ENCODE peak calls at places on chromosome 2, in six cellular contexts. One of them, this sample, is unnamed.

GRCh38 chr2:220076734-220077133 is 449.3 kb downstream of the SLC4A3 start:
- DNase-seq in activated CD4-positive, alpha-beta T cell treated with anti-CD3 and anti-CD28 coated beads, Interleukin-2, amount 50 U/mL, for 48 hours: no peak
- DNase-seq in stimulated activated naive CD4-positive, alpha-beta T cell: no peak
- DNase-seq in kidney: no peak
- DNase-seq in H9: no peak
- DNase-seq in NCI-H1417: peak
- DNase-seq in this sample: no peak

GRCh38 chr2:16525265-16525887 is 140.3 kb downstream of the CYRIA start:
- DNase-seq in activated CD4-positive, alpha-beta T cell treated with anti-CD3 and anti-CD28 coated beads, Interleukin-2, amount 50 U/mL, for 48 hours: peak
- DNase-seq in stimulated activated naive CD4-positive, alpha-beta T cell: no peak
- DNase-seq in kidney: no peak
- DNase-seq in H9: peak
- DNase-seq in NCI-H1417: no peak
- DNase-seq in this sample: no peak

GRCh38 chr2:71712179-71712818 is 258.9 kb downstream of the DYSF start:
- DNase-seq in activated CD4-positive, alpha-beta T cell treated with anti-CD3 and anti-CD28 coated beads, Interleukin-2, amount 50 U/mL, for 48 hours: no peak
- DNase-seq in stimulated activated naive CD4-positive, alpha-beta T cell: no peak
- DNase-seq in kidney: peak
- DNase-seq in H9: no peak
- DNase-seq in NCI-H1417: no peak
- DNase-seq in this sample: no peak

GRCh38 chr2:208373460-208374089 is 33.0 kb upstream of the PTH2R start:
- DNase-seq in activated CD4-positive, alpha-beta T cell treated with anti-CD3 and anti-CD28 coated beads, Interleukin-2, amount 50 U/mL, for 48 hours: peak
- DNase-seq in stimulated activated naive CD4-positive, alpha-beta T cell: no peak
- DNase-seq in kidney: no peak
- DNase-seq in H9: peak
- DNase-seq in NCI-H1417: peak
- DNase-seq in this sample: no peak

GRCh38 chr2:240831594-240832204 is 11.7 kb upstream of the KIF1A start:
- DNase-seq in activated CD4-positive, alpha-beta T cell treated with anti-CD3 and anti-CD28 coated beads, Interleukin-2, amount 50 U/mL, for 48 hours: no peak
- DNase-seq in stimulated activated naive CD4-positive, alpha-beta T cell: no peak
- DNase-seq in kidney: no peak
- DNase-seq in H9: peak
- DNase-seq in NCI-H1417: peak
- DNase-seq in this sample: no peak

GRCh38 chr2:204108301-204108700 is 171.7 kb downstream of the ICOS start:
- DNase-seq in activated CD4-positive, alpha-beta T cell treated with anti-CD3 and anti-CD28 coated beads, Interleukin-2, amount 50 U/mL, for 48 hours: peak
- DNase-seq in stimulated activated naive CD4-positive, alpha-beta T cell: peak
- DNase-seq in kidney: no peak
- DNase-seq in H9: peak
- DNase-seq in NCI-H1417: peak
- DNase-seq in this sample: peak

GRCh38 chr2:71783815-71784214 is 330.5 kb downstream of the DYSF start:
- DNase-seq in activated CD4-positive, alpha-beta T cell treated with anti-CD3 and anti-CD28 coated beads, Interleukin-2, amount 50 U/mL, for 48 hours: no peak
- DNase-seq in stimulated activated naive CD4-positive, alpha-beta T cell: no peak
- DNase-seq in kidney: no peak
- DNase-seq in H9: peak
- DNase-seq in NCI-H1417: no peak
- DNase-seq in this sample: no peak

GRCh38 chr2:207446653-207447052 is 83.1 kb upstream of the CREB1 start:
- DNase-seq in activated CD4-positive, alpha-beta T cell treated with anti-CD3 and anti-CD28 coated beads, Interleukin-2, amount 50 U/mL, for 48 hours: no peak
- DNase-seq in stimulated activated naive CD4-positive, alpha-beta T cell: no peak
- DNase-seq in kidney: no peak
- DNase-seq in H9: no peak
- DNase-seq in NCI-H1417: no peak
- DNase-seq in this sample: no peak

GRCh38 chr2:138500592-138501426 is 761 bp upstream of the SPOPL start:
- DNase-seq in activated CD4-positive, alpha-beta T cell treated with anti-CD3 and anti-CD28 coated beads, Interleukin-2, amount 50 U/mL, for 48 hours: no peak
- DNase-seq in stimulated activated naive CD4-positive, alpha-beta T cell: no peak
- DNase-seq in kidney: peak
- DNase-seq in H9: no peak
- DNase-seq in NCI-H1417: no peak
- DNase-seq in this sample: no peak

GRCh38 chr2:26683583-26683982 is 8.9 kb upstream of the KCNK3 start:
- DNase-seq in activated CD4-positive, alpha-beta T cell treated with anti-CD3 and anti-CD28 coated beads, Interleukin-2, amount 50 U/mL, for 48 hours: no peak
- DNase-seq in stimulated activated naive CD4-positive, alpha-beta T cell: no peak
- DNase-seq in kidney: no peak
- DNase-seq in H9: no peak
- DNase-seq in NCI-H1417: no peak
- DNase-seq in this sample: no peak

GRCh38 chr2:173401716-173402326 is 47.1 kb downstream of the CDCA7 start:
- DNase-seq in activated CD4-positive, alpha-beta T cell treated with anti-CD3 and anti-CD28 coated beads, Interleukin-2, amount 50 U/mL, for 48 hours: no peak
- DNase-seq in stimulated activated naive CD4-positive, alpha-beta T cell: no peak
- DNase-seq in kidney: no peak
- DNase-seq in H9: no peak
- DNase-seq in NCI-H1417: no peak
- DNase-seq in this sample: no peak

GRCh38 chr2:217650229-217650628 is 352.6 kb downstream of the TNS1 start:
- DNase-seq in activated CD4-positive, alpha-beta T cell treated with anti-CD3 and anti-CD28 coated beads, Interleukin-2, amount 50 U/mL, for 48 hours: no peak
- DNase-seq in stimulated activated naive CD4-positive, alpha-beta T cell: no peak
- DNase-seq in kidney: no peak
- DNase-seq in H9: peak
- DNase-seq in NCI-H1417: no peak
- DNase-seq in this sample: no peak

GRCh38 chr2:192145496-192145895 is 49.2 kb downstream of the TMEFF2 start:
- DNase-seq in activated CD4-positive, alpha-beta T cell treated with anti-CD3 and anti-CD28 coated beads, Interleukin-2, amount 50 U/mL, for 48 hours: no peak
- DNase-seq in stimulated activated naive CD4-positive, alpha-beta T cell: no peak
- DNase-seq in kidney: no peak
- DNase-seq in H9: no peak
- DNase-seq in NCI-H1417: no peak
- DNase-seq in this sample: no peak

GRCh38 chr2:221501210-221501882 is 70.8 kb downstream of the EPHA4 start:
- DNase-seq in activated CD4-positive, alpha-beta T cell treated with anti-CD3 and anti-CD28 coated beads, Interleukin-2, amount 50 U/mL, for 48 hours: no peak
- DNase-seq in stimulated activated naive CD4-positive, alpha-beta T cell: no peak
- DNase-seq in kidney: no peak
- DNase-seq in H9: no peak
- DNase-seq in NCI-H1417: no peak
- DNase-seq in this sample: no peak

GRCh38 chr2:200477667-200478121 is 32.2 kb downstream of the KCTD18 start:
- DNase-seq in activated CD4-positive, alpha-beta T cell treated with anti-CD3 and anti-CD28 coated beads, Interleukin-2, amount 50 U/mL, for 48 hours: no peak
- DNase-seq in stimulated activated naive CD4-positive, alpha-beta T cell: no peak
- DNase-seq in kidney: no peak
- DNase-seq in H9: no peak
- DNase-seq in NCI-H1417: no peak
- DNase-seq in this sample: no peak

GRCh38 chr2:45248214-45248613 is 239.0 kb upstream of the SIX2 start:
- DNase-seq in activated CD4-positive, alpha-beta T cell treated with anti-CD3 and anti-CD28 coated beads, Interleukin-2, amount 50 U/mL, for 48 hours: no peak
- DNase-seq in stimulated activated naive CD4-positive, alpha-beta T cell: no peak
- DNase-seq in kidney: no peak
- DNase-seq in H9: no peak
- DNase-seq in NCI-H1417: no peak
- DNase-seq in this sample: no peak

GRCh38 chr2:24919977-24920812 is at the start of gene ADCY3:
- DNase-seq in activated CD4-positive, alpha-beta T cell treated with anti-CD3 and anti-CD28 coated beads, Interleukin-2, amount 50 U/mL, for 48 hours: peak
- DNase-seq in stimulated activated naive CD4-positive, alpha-beta T cell: peak
- DNase-seq in kidney: peak
- DNase-seq in H9: peak
- DNase-seq in NCI-H1417: peak
- DNase-seq in this sample: peak

GRCh38 chr2:151630372-151630771 is 103.9 kb downstream of the NEB start:
- DNase-seq in activated CD4-positive, alpha-beta T cell treated with anti-CD3 and anti-CD28 coated beads, Interleukin-2, amount 50 U/mL, for 48 hours: no peak
- DNase-seq in stimulated activated naive CD4-positive, alpha-beta T cell: no peak
- DNase-seq in kidney: no peak
- DNase-seq in H9: no peak
- DNase-seq in NCI-H1417: no peak
- DNase-seq in this sample: no peak

GRCh38 chr2:133790706-133791105 is 222.4 kb upstream of the NCKAP5 start:
- DNase-seq in activated CD4-positive, alpha-beta T cell treated with anti-CD3 and anti-CD28 coated beads, Interleukin-2, amount 50 U/mL, for 48 hours: no peak
- DNase-seq in stimulated activated naive CD4-positive, alpha-beta T cell: no peak
- DNase-seq in kidney: no peak
- DNase-seq in H9: no peak
- DNase-seq in NCI-H1417: no peak
- DNase-seq in this sample: no peak

GRCh38 chr2:112480540-112481049 is 1.4 kb upstream of the TTL start:
- DNase-seq in activated CD4-positive, alpha-beta T cell treated with anti-CD3 and anti-CD28 coated beads, Interleukin-2, amount 50 U/mL, for 48 hours: peak
- DNase-seq in stimulated activated naive CD4-positive, alpha-beta T cell: no peak
- DNase-seq in kidney: no peak
- DNase-seq in H9: no peak
- DNase-seq in NCI-H1417: peak
- DNase-seq in this sample: peak

GRCh38 chr2:32559136-32559535 is 68.7 kb upstream of the TTC27 start:
- DNase-seq in activated CD4-positive, alpha-beta T cell treated with anti-CD3 and anti-CD28 coated beads, Interleukin-2, amount 50 U/mL, for 48 hours: no peak
- DNase-seq in stimulated activated naive CD4-positive, alpha-beta T cell: no peak
- DNase-seq in kidney: no peak
- DNase-seq in H9: no peak
- DNase-seq in NCI-H1417: no peak
- DNase-seq in this sample: no peak

GRCh38 chr2:220159738-220160137 is 532.3 kb downstream of the SLC4A3 start:
- DNase-seq in activated CD4-positive, alpha-beta T cell treated with anti-CD3 and anti-CD28 coated beads, Interleukin-2, amount 50 U/mL, for 48 hours: no peak
- DNase-seq in stimulated activated naive CD4-positive, alpha-beta T cell: no peak
- DNase-seq in kidney: no peak
- DNase-seq in H9: no peak
- DNase-seq in NCI-H1417: no peak
- DNase-seq in this sample: no peak

GRCh38 chr2:151780938-151781337 is 46.7 kb upstream of the NEB start:
- DNase-seq in activated CD4-positive, alpha-beta T cell treated with anti-CD3 and anti-CD28 coated beads, Interleukin-2, amount 50 U/mL, for 48 hours: no peak
- DNase-seq in stimulated activated naive CD4-positive, alpha-beta T cell: no peak
- DNase-seq in kidney: no peak
- DNase-seq in H9: no peak
- DNase-seq in NCI-H1417: no peak
- DNase-seq in this sample: no peak

GRCh38 chr2:96106991-96107882 is 9.1 kb downstream of the ADRA2B start:
- DNase-seq in activated CD4-positive, alpha-beta T cell treated with anti-CD3 and anti-CD28 coated beads, Interleukin-2, amount 50 U/mL, for 48 hours: no peak
- DNase-seq in stimulated activated naive CD4-positive, alpha-beta T cell: no peak
- DNase-seq in kidney: peak
- DNase-seq in H9: no peak
- DNase-seq in NCI-H1417: no peak
- DNase-seq in this sample: no peak